ENCODE peak calls at places on chromosome 1, in four cellular contexts. One of them, this sample, is unnamed.

GRCh38 chr1:199089393-199090122 is 450.7 kb downstream of the PTPRC start:
- DNase-seq in hepatocyte: no peak
- DNase-seq in activated T-cell treated with anti-CD3 and anti-CD28 coated beads for 1 hour: peak
- DNase-seq in lower lobe of right lung: no peak
- DNase-seq in this sample: no peak

GRCh38 chr1:47438321-47439150 is 692 bp downstream of the FOXD2 start:
- DNase-seq in hepatocyte: no peak
- DNase-seq in activated T-cell treated with anti-CD3 and anti-CD28 coated beads for 1 hour: peak
- DNase-seq in lower lobe of right lung: peak
- DNase-seq in this sample: peak

GRCh38 chr1:234531181-234532132 is 52.5 kb upstream of the TARBP1 start:
- DNase-seq in hepatocyte: peak
- DNase-seq in activated T-cell treated with anti-CD3 and anti-CD28 coated beads for 1 hour: no peak
- DNase-seq in lower lobe of right lung: no peak
- DNase-seq in this sample: no peak

GRCh38 chr1:16208270-16208987 is 4.0 kb downstream of the ARHGEF19 start:
- DNase-seq in hepatocyte: peak
- DNase-seq in activated T-cell treated with anti-CD3 and anti-CD28 coated beads for 1 hour: no peak
- DNase-seq in lower lobe of right lung: no peak
- DNase-seq in this sample: no peak

GRCh38 chr1:226814751-226815496 is 55.5 kb upstream of the PSEN2 start:
- DNase-seq in hepatocyte: peak
- DNase-seq in activated T-cell treated with anti-CD3 and anti-CD28 coated beads for 1 hour: no peak
- DNase-seq in lower lobe of right lung: peak
- DNase-seq in this sample: peak

GRCh38 chr1:8562881-8563865 is 245.3 kb downstream of the SLC45A1 start:
- DNase-seq in hepatocyte: no peak
- DNase-seq in activated T-cell treated with anti-CD3 and anti-CD28 coated beads for 1 hour: no peak
- DNase-seq in lower lobe of right lung: no peak
- DNase-seq in this sample: no peak

GRCh38 chr1:108511764-108512163 is 48.1 kb upstream of the EEIG2 start:
- DNase-seq in hepatocyte: no peak
- DNase-seq in activated T-cell treated with anti-CD3 and anti-CD28 coated beads for 1 hour: no peak
- DNase-seq in lower lobe of right lung: no peak
- DNase-seq in this sample: no peak

GRCh38 chr1:38045431-38046332 is 911 bp downstream of the POU3F1 start:
- DNase-seq in hepatocyte: no peak
- DNase-seq in activated T-cell treated with anti-CD3 and anti-CD28 coated beads for 1 hour: no peak
- DNase-seq in lower lobe of right lung: peak
- DNase-seq in this sample: no peak

GRCh38 chr1:30982937-30983336 is 74.4 kb upstream of the SDC3 start:
- DNase-seq in hepatocyte: no peak
- DNase-seq in activated T-cell treated with anti-CD3 and anti-CD28 coated beads for 1 hour: no peak
- DNase-seq in lower lobe of right lung: no peak
- DNase-seq in this sample: no peak

This sample was measured in Calu3.